ENCODE peak calls at places on chromosomes 13 and 19, in eight cellular contexts. T, G, A, B, S, H, Y and Z are unnamed samples.

GRCh38 chr19:12867120-12868099 is 13.8 kb downstream of the DNASE2 start:
- DNase-seq in T (peak; percentile 94), G (no peak), A (peak; percentile 88), B (peak; percentile 75), S (peak; percentile 55), H (no peak), Y (peak; percentile 71), Z (peak; percentile 97)

GRCh38 chr13:66513728-66514127 is 716.4 kb downstream of the PCDH9 start:
- DNase-seq in T (no peak), G (no peak), A (no peak), B (no peak), S (peak; percentile 80), H (no peak), Y (no peak), Z (no peak)

GRCh38 chr13:107117327-107118012 is 549.5 kb upstream of the ARGLU1 start:
- DNase-seq in T (no peak), G (no peak), A (no peak), B (no peak), S (peak; percentile 28), H (no peak), Y (no peak), Z (no peak)

GRCh38 chr13:50677687-50678463 is 165.6 kb downstream of the DLEU7 start:
- DNase-seq in T (no peak), G (peak; percentile 44), A (no peak), B (no peak), S (peak; percentile 42), H (peak; percentile 24), Y (no peak), Z (no peak)

GRCh38 chr13:111970501-111971155 is 96.3 kb upstream of the SOX1 start:
- DNase-seq in T (no peak), G (no peak), A (no peak), B (no peak), S (no peak), H (no peak), Y (no peak), Z (no peak)

GRCh38 chr19:4058696-4059492 is 7.8 kb downstream of the ZBTB7A start:
- DNase-seq in T (peak; percentile 5), G (peak; percentile 84), A (no peak), B (no peak), S (no peak), H (no peak), Y (no peak), Z (no peak)

GRCh38 chr13:21371011-21371410 is 88.1 kb downstream of the ZDHHC20 start:
- DNase-seq in T (no peak), G (no peak), A (no peak), B (no peak), S (no peak), H (no peak), Y (no peak), Z (no peak)

GRCh38 chr13:35714588-35714987 is 238.1 kb upstream of the MAB21L1 start:
- DNase-seq in T (no peak), G (no peak), A (no peak), B (no peak), S (no peak), H (no peak), Y (no peak), Z (peak; percentile 53)

GRCh38 chr13:33740134-33740538 is 77.8 kb upstream of the RFC3 start:
- DNase-seq in T (no peak), G (no peak), A (no peak), B (no peak), S (peak; percentile 78), H (no peak), Y (no peak), Z (no peak)

GRCh38 chr13:83995930-83996329 is 113.7 kb upstream of the SLITRK1 start:
- DNase-seq in T (no peak), G (no peak), A (no peak), B (no peak), S (no peak), H (no peak), Y (no peak), Z (no peak)

GRCh38 chr19:48881741-48882657 is 9.8 kb downstream of the PPP1R15A start:
- DNase-seq in T (peak; percentile 90), G (no peak), A (no peak), B (no peak), S (no peak), H (no peak), Y (no peak), Z (peak; percentile 83)